ENCODE peak calls at places on chromosomes 4 and X, in five cellular contexts. L is Peyer's patch, S is endothelial cell of umbilical vein, H is astrocyte of the cerebellum, N is astrocyte. B is an unnamed sample.
A peak's percentile ranks its signal among the peaks of the same experiment; 100 is the strongest.

GRCh38 chr4:165184220-165184619 is 23.1 kb upstream of the KLHL2 start:
- DNase-seq in L (no peak), S (peak; percentile 3), H (no peak), N (no peak), B (no peak)

GRCh38 chr4:53321151-53321987 is 44.5 kb downstream of the SCFD2 start:
- DNase-seq in L (no peak), S (peak; percentile 94), H (peak; percentile 40), N (peak; percentile 88), B (no peak)

GRCh38 chr4:304987-305680 is at the start of gene ZNF732:
- DNase-seq in L (no peak), S (peak; percentile 27), H (peak; percentile 16), N (peak; percentile 73), B (no peak)

GRCh38 chr4:61427099-61427817 is 227.1 kb downstream of the ADGRL3 start:
- DNase-seq in L (no peak), S (no peak), H (no peak), N (no peak), B (no peak)

GRCh38 chr4:184932343-184932742 is 85.9 kb upstream of the HELT start:
- DNase-seq in L (no peak), S (no peak), H (no peak), N (no peak), B (no peak)

GRCh38 chr4:89204624-89205023 is 93.3 kb downstream of the TIGD2 start:
- DNase-seq in L (no peak), S (no peak), H (no peak), N (peak; percentile 39), B (no peak)

GRCh38 chrX:131609480-131609879 is 65.6 kb downstream of the OR13H1 start:
- DNase-seq in L (no peak), S (no peak), H (no peak), N (no peak), B (no peak)

GRCh38 chr4:109562457-109563237 is 2.6 kb downstream of the MCUB start:
- DNase-seq in L (no peak), S (no peak), H (no peak), N (no peak), B (no peak)

GRCh38 chr4:7779194-7779768 is 160.4 kb downstream of the AFAP1 start:
- DNase-seq in L (no peak), S (no peak), H (no peak), N (peak; percentile 53), B (no peak)

GRCh38 chrX:13077168-13077567 is 32.7 kb upstream of the FAM9C start:
- DNase-seq in L (no peak), S (peak; percentile 64), H (no peak), N (no peak), B (no peak)

GRCh38 chr4:42048394-42048793 is 58.1 kb downstream of the SLC30A9 start:
- DNase-seq in L (no peak), S (peak; percentile 75), H (peak; percentile 3), N (peak; percentile 83), B (no peak)

DNA sequence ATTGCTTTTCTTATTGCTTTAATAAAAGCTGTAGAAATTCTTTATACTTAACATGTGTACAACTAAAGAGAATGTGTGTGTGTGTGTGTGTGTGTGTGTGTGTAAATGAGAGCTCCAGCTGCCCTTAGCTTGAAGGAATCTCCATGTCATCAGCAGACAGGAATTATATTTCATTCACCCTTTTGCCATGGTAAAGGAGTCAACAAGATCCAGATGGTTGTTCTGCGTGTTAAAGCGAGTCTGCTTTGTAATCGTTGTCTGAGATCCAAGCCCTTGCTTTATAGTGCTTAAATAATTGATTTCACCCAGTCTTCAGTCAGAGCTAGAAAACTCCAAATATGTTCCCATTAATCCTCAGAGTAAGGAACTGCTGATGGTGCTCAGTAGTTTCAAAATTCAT is 285.5 kb downstream of the PDGFC start:
- DNase-seq in L (no peak), S (no peak), H (peak; percentile 98), N (peak; percentile 100), B (no peak)
- H3K4me3 ChIP-seq in L (no peak overlapping the region), S (no peak overlapping the region), H (no peak overlapping the region), N (no peak overlapping the region), B (no peak overlapping the region)

GRCh38 chr4:3679071-3679825 is 86.9 kb upstream of the ADRA2C start:
- DNase-seq in L (no peak), S (no peak), H (no peak), N (no peak), B (no peak)
- H3K4me3 ChIP-seq in L (no peak overlapping the region), S (no peak overlapping the region), H (no peak overlapping the region), N (no peak overlapping the region), B (no peak overlapping the region)

GRCh38 chrX:134174273-134174660 is 62.7 kb upstream of the CCDC160 start:
- DNase-seq in L (no peak), S (no peak), H (no peak), N (no peak), B (peak; percentile 33)
- H3K4me3 ChIP-seq in L (no peak overlapping the region), S (no peak overlapping the region), H (no peak overlapping the region), N (no peak overlapping the region), B (peak overlapping the region; percentile 42)

GRCh38 chr4:124902111-124902510 is 189.6 kb upstream of the ANKRD50 start:
- DNase-seq in L (no peak), S (no peak), H (no peak), N (no peak), B (no peak)

GRCh38 chr4:124904723-124905390 is 192.3 kb upstream of the ANKRD50 start:
- DNase-seq in L (no peak), S (peak; percentile 37), H (no peak), N (no peak), B (no peak)

GRCh38 chr4:124903995-124904722 is 191.6 kb upstream of the ANKRD50 start:
- DNase-seq in L (no peak), S (peak; percentile 87), H (peak; percentile 67), N (peak; percentile 71), B (peak; percentile 63)

DNA sequence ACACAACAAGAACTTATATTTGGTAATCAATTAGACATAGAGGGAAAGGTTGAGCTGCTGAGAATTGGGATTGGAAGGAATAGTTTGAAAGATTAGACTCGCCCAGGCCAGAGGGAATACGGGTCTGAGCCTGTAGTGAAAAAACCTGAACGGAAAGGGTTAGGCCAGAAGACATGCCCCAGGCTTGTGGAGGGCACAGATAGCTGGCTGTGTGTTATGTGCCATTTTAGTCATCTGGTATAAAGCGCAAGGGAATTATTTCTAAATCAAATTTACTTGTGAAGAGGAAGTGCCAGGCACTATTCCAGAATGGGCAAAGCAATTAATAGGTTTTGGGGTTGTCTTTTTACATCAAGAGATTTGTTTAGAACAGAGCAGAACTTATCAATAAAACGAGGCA is 187.5 kb upstream of the ANKRD50 start:
- DNase-seq in L (no peak), S (no peak), H (no peak), N (no peak), B (no peak)
- H3K4me3 ChIP-seq in L (no peak overlapping the region), S (no peak overlapping the region), H (no peak overlapping the region), N (no peak overlapping the region), B (no peak overlapping the region)

DNA sequence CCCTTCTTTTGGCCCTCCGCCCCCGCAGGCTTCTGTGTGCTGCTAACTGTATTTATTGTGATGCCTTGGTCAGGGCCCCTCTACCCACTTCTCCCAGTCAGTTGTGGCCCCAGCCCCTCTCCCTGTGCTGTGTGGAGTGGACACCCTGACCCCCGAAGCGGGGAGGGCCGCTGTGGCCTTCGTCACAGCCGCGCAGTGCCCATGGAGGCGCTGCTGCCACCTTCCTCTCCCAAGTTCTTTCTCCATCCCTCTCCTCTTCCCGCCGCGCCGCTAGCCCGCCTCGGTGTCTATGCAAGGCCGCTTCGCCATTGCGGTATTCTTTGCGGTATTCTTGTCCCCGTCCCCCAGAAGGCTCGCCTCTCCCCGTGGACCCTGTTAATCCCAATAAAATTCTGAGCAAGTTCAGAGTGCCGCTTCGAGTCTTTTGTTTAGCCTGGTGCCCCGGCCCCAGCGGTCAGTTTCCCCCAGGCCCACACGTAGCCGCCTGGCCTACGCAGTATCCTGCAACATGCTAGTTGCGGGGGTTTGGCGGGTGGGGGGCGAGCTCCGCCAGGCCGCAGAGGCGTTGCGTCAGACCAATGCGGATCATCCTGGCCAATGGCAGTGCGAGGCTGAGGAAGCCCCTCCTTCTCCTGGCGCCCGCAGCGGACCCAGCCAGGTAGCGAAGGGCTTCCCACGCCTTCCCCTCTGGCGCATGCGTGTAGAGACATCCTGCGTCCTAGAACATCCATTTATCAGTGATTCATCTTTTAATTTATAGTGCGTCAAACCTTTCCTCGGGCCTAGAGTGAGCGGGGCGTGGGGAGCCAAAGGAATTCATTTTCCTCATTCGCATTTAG is 5.6 kb upstream of the KANTR start:
- DNase-seq in L (peak; percentile 91), S (peak; percentile 84), H (peak; percentile 66), N (peak; percentile 76), B (no peak)
- H3K4me3 ChIP-seq in L (peak overlapping the region; percentile 16), S (peak overlapping the region; percentile 33), H (peak overlapping the region; percentile 47), N (peak overlapping the region; percentile 61), B (no peak overlapping the region)

GRCh38 chr4:78551420-78552351 is at the start of gene ANXA3:
- DNase-seq in L (peak; percentile 69), S (peak; percentile 39), H (no peak), N (no peak), B (no peak)

GRCh38 chr4:78557841-78558240 is 6.3 kb downstream of the ANXA3 start:
- DNase-seq in L (no peak), S (peak; percentile 33), H (no peak), N (no peak), B (no peak)

GRCh38 chr4:78556655-78557054 is 5.1 kb downstream of the ANXA3 start:
- DNase-seq in L (no peak), S (no peak), H (no peak), N (no peak), B (no peak)

GRCh38 chr4:78552398-78553396 is 1.1 kb downstream of the ANXA3 start:
- DNase-seq in L (no peak), S (peak; percentile 76), H (no peak), N (peak; percentile 64), B (no peak)

DNA sequence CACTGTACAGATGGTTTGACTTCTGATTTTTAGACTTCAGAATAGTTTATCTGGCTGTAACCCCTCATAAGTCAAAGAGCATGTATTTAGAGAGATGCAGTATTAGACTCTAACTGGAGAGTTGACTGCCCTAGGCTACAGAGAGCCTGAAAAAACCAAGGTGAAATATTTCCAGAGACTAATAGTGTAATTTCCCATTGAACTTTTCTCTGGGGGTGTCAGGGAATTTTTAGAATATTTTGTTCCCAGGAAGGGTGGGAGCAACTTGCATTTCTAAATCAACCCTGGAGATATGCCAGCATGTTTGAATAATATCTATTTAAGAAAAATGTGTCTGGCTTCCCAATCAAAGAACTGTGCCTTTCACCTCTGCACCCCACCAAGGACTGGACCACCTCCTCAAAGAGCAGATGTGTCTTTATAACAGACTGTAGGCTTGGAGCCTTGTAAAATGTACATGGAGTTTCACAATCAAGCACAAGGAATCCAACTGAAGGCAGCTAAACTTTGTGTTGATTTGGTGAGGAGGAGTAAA is 2.0 kb downstream of the ANXA3 start:
- DNase-seq in L (no peak), S (no peak), H (no peak), N (peak; percentile 34), B (no peak)
- H3K4me3 ChIP-seq in L (no peak overlapping the region), S (no peak overlapping the region), H (no peak overlapping the region), N (no peak overlapping the region), B (no peak overlapping the region)

DNA sequence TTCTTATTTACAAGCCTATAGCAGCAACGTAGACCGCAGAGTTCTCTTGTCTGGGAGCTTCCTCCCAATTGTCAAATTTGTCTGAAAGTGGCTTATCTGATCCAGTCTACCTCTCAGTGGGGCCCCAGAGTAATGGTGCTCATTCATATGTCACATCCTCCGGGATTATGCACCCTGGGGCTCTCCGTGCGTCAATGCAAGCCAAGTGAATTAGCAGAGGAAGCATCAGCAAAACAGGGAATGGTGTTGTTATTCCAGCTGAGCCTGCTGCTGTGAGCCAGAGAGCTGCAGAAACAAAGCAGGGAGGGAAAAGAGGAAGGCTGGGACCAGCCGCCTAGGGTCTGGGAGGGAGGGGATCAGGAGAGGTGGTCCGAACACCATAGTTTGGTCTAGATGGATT is 95.3 kb downstream of the CLNK start:
- DNase-seq in L (no peak), S (no peak), H (no peak), N (no peak), B (no peak)
- H3K4me3 ChIP-seq in L (no peak overlapping the region), S (no peak overlapping the region), H (no peak overlapping the region), N (no peak overlapping the region), B (no peak overlapping the region)